ENCODE peak calls at places on chromosomes 5 and 9, in seven cellular contexts. C is NB4, J is left lung, I is AG10803, X is neural progenitor cell, H is fibroblast of lung, F is body of pancreas. B is an unnamed sample.

GRCh38 chr9:89363921-89364663 is 45.8 kb downstream of the SECISBP2 start:
- DNase-seq in C (no peak), J (peak; percentile 27), I (no peak), X (no peak), H (no peak), F (no peak), B (no peak)

GRCh38 chr9:749712-750111 is 91.8 kb upstream of the DMRT1 start:
- DNase-seq in C (peak; percentile 99), J (no peak), I (no peak), X (peak; percentile 16), H (no peak), F (no peak), B (peak; percentile 43)

GRCh38 chr9:133683494-133684460 is 47.6 kb downstream of the DBH start:
- DNase-seq in C (no peak), J (no peak), I (peak; percentile 2), X (no peak), H (no peak), F (peak; percentile 47), B (peak; percentile 79)

GRCh38 chr9:121784706-121785426 is 133.4 kb downstream of the DAB2IP start:
- DNase-seq in C (peak; percentile 22), J (no peak), I (no peak), X (peak; percentile 35), H (no peak), F (no peak), B (no peak)

GRCh38 chr5:6504677-6505414 is 56.2 kb downstream of the UBE2QL1 start:
- DNase-seq in C (peak; percentile 20), J (no peak), I (peak; percentile 21), X (no peak), H (no peak), F (peak; percentile 44), B (no peak)

GRCh38 chr5:169253071-169253470 is 47.9 kb downstream of the SLIT3 start:
- DNase-seq in C (no peak), J (no peak), I (no peak), X (no peak), H (no peak), F (no peak), B (no peak)

GRCh38 chr9:116585204-116585603 is 101.9 kb upstream of the TRIM32 start:
- DNase-seq in C (no peak), J (no peak), I (no peak), X (no peak), H (no peak), F (no peak), B (no peak)

GRCh38 chr5:45454114-45454513 is 242.1 kb downstream of the HCN1 start:
- DNase-seq in C (peak; percentile 25), J (no peak), I (peak; percentile 12), X (peak; percentile 70), H (no peak), F (peak; percentile 73), B (no peak)

GRCh38 chr5:66805514-66806430 is 209.6 kb downstream of the MAST4 start:
- DNase-seq in C (no peak), J (no peak), I (no peak), X (no peak), H (no peak), F (no peak), B (no peak)

GRCh38 chr5:41856644-41857491 is 13.4 kb downstream of the OXCT1 start:
- DNase-seq in C (peak; percentile 74), J (no peak), I (peak; percentile 69), X (peak; percentile 84), H (peak; percentile 83), F (peak; percentile 64), B (no peak)

GRCh38 chr9:105883847-105884246 is 189.5 kb downstream of the TMEM38B start:
- DNase-seq in C (peak; percentile 78), J (no peak), I (no peak), X (no peak), H (no peak), F (no peak), B (no peak)

GRCh38 chr5:151098185-151098813 is 17.5 kb upstream of the TNIP1 start:
- DNase-seq in C (no peak), J (no peak), I (no peak), X (no peak), H (no peak), F (no peak), B (no peak)

GRCh38 chr5:59042201-59042600 is 459.3 kb downstream of the RAB3C start:
- DNase-seq in C (peak; percentile 57), J (no peak), I (peak; percentile 68), X (no peak), H (peak; percentile 65), F (no peak), B (no peak)

GRCh38 chr5:87997662-87998061 is 271.0 kb downstream of the TMEM161B start:
- DNase-seq in C (no peak), J (no peak), I (no peak), X (no peak), H (no peak), F (no peak), B (no peak)

GRCh38 chr5:67414712-67415111 is 218.1 kb upstream of the CD180 start:
- DNase-seq in C (no peak), J (no peak), I (peak; percentile 79), X (no peak), H (no peak), F (no peak), B (no peak)

GRCh38 chr5:168681556-168682183 is 102.5 kb upstream of the PANK3 start:
- DNase-seq in C (no peak), J (no peak), I (peak; percentile 72), X (peak; percentile 9), H (peak; percentile 74), F (peak; percentile 8), B (peak; percentile 70)

GRCh38 chr9:136531904-136532798 is 13.7 kb downstream of the NOTCH1 start:
- DNase-seq in C (no peak), J (no peak), I (no peak), X (no peak), H (no peak), F (no peak), B (no peak)

GRCh38 chr9:35972093-35972492 is 14.1 kb upstream of the OR2S2 start:
- DNase-seq in C (peak; percentile 15), J (no peak), I (no peak), X (peak; percentile 58), H (no peak), F (no peak), B (no peak)

GRCh38 chr5:159184236-159184635 is 25.1 kb downstream of the RNF145 start:
- DNase-seq in C (no peak), J (no peak), I (no peak), X (no peak), H (peak; percentile 60), F (no peak), B (no peak)

GRCh38 chr5:67209141-67209771 is 12.7 kb upstream of the CD180 start:
- DNase-seq in C (peak; percentile 76), J (no peak), I (peak; percentile 66), X (peak; percentile 79), H (peak; percentile 80), F (peak; percentile 83), B (peak; percentile 74)

GRCh38 chr9:19894975-19895374 is 106.1 kb upstream of the SLC24A2 start:
- DNase-seq in C (no peak), J (no peak), I (peak; percentile 2), X (no peak), H (peak; percentile 76), F (no peak), B (no peak)

GRCh38 chr9:3528466-3528865 is 2.7 kb upstream of the RFX3 start:
- DNase-seq in C (peak; percentile 96), J (no peak), I (no peak), X (no peak), H (no peak), F (no peak), B (no peak)

GRCh38 chr5:150763023-150763793 is 4.4 kb upstream of the DCTN4 start:
- DNase-seq in C (peak; percentile 98), J (no peak), I (peak; percentile 81), X (no peak), H (peak; percentile 68), F (peak; percentile 76), B (peak; percentile 91)

GRCh38 chr9:15525958-15526357 is 15.2 kb upstream of the PSIP1 start:
- DNase-seq in C (no peak), J (no peak), I (no peak), X (no peak), H (no peak), F (no peak), B (no peak)

GRCh38 chr5:14627270-14627669 is 37.2 kb upstream of the OTULIN start:
- DNase-seq in C (no peak), J (no peak), I (no peak), X (no peak), H (no peak), F (no peak), B (no peak)

GRCh38 chr5:132446621-132447020 is 44.0 kb downstream of the IRF1 start:
- DNase-seq in C (no peak), J (peak; percentile 56), I (peak; percentile 92), X (no peak), H (peak; percentile 88), F (peak; percentile 85), B (peak; percentile 87)

GRCh38 chr5:40494631-40495030 is 185.1 kb upstream of the PTGER4 start:
- DNase-seq in C (no peak), J (no peak), I (no peak), X (no peak), H (no peak), F (no peak), B (no peak)

GRCh38 chr5:146137967-146138403 is 32.6 kb upstream of the PLAC8L1 start:
- DNase-seq in C (no peak), J (peak; percentile 48), I (no peak), X (no peak), H (peak; percentile 66), F (no peak), B (no peak)
- H3K4me3 ChIP-seq in C (no peak overlapping the region), J (no peak overlapping the region), I (no peak overlapping the region), X (no peak overlapping the region), H (no peak overlapping the region), F (no peak overlapping the region), B (no peak overlapping the region)

DNA sequence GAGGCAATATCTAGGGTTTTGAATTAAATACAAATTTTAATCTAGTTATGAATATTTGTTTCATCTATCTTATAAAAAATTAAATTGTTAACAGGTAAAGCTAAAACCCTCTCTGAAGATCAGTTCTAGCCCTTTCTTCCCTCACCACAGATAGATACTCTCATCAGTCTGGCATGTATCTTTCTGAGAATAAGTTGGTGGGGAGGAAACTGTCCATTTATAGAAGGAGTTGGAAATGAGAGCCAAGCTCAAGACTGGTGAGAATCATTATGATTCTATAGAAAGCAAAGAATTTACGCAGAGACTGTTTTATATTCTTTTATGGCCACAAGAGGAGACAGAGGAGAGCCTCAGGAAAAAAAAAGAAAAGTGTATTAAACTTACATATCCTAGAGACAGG is 59.0 kb downstream of the STARD4 start:
- DNase-seq in C (no peak), J (no peak), I (no peak), X (no peak), H (no peak), F (no peak), B (no peak)
- H3K4me3 ChIP-seq in C (no peak overlapping the region), J (no peak overlapping the region), I (no peak overlapping the region), X (no peak overlapping the region), H (no peak overlapping the region), F (no peak overlapping the region), B (no peak overlapping the region)

DNA sequence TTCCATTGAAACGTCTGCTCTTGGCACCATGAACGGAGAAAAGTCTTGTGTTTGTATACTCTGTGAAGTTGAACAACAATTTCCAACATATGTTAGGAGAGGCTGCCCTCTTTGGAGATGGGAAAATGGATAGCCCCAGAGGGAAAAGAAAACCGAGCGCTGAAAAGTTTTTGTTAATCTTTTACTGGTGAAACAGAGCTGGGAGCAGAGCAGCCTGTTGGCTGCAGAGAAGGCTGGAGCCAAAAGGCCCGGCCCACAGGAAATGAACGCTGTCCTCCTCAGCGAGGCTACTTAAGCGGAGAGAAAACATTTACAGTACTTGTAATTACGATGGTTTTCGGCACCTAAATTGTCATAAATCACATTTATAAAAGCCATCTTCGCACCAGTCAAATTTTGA is 129.8 kb upstream of the CNTLN start:
- DNase-seq in C (no peak), J (peak; percentile 47), I (peak; percentile 74), X (no peak), H (peak; percentile 87), F (peak; percentile 57), B (peak; percentile 69)
- H3K4me3 ChIP-seq in C (no peak overlapping the region), J (no peak overlapping the region), I (peak overlapping the region; percentile 31), X (no peak overlapping the region), H (no peak overlapping the region), F (no peak overlapping the region), B (no peak overlapping the region)

GRCh38 chr5:31193026-31193425 is 460 bp upstream of the CDH6 start:
- DNase-seq in C (no peak), J (no peak), I (no peak), X (no peak), H (no peak), F (no peak), B (no peak)
- H3K4me3 ChIP-seq in C (no peak overlapping the region), J (no peak overlapping the region), I (no peak overlapping the region), X (peak overlapping the region; percentile 97), H (peak overlapping the region; percentile 75), F (no peak overlapping the region), B (peak overlapping the region; percentile 53)